ENCODE peak calls at places on chromosome 21, in six cellular contexts. One of them, this sample, is unnamed.

GRCh38 chr21:17925900-17926299 is 106.7 kb upstream of the C21orf91 start:
- DNase-seq in GM12865: peak
- DNase-seq in cardiac fibroblast: peak
- DNase-seq in HFF-Myc: no peak
- DNase-seq in Panc1: no peak
- DNase-seq in tibial nerve: no peak
- DNase-seq in this sample: peak

GRCh38 chr21:17903029-17903806 is 84.1 kb upstream of the C21orf91 start:
- DNase-seq in GM12865: peak
- DNase-seq in cardiac fibroblast: peak
- DNase-seq in HFF-Myc: no peak
- DNase-seq in Panc1: no peak
- DNase-seq in tibial nerve: no peak
- DNase-seq in this sample: peak

GRCh38 chr21:32055305-32055704 is 182.5 kb downstream of the HUNK start:
- DNase-seq in GM12865: no peak
- DNase-seq in cardiac fibroblast: no peak
- DNase-seq in HFF-Myc: peak
- DNase-seq in Panc1: no peak
- DNase-seq in tibial nerve: no peak
- DNase-seq in this sample: no peak

GRCh38 chr21:42419845-42420244 is 16.1 kb downstream of the UBASH3A start:
- DNase-seq in GM12865: no peak
- DNase-seq in cardiac fibroblast: no peak
- DNase-seq in HFF-Myc: no peak
- DNase-seq in Panc1: no peak
- DNase-seq in tibial nerve: no peak
- DNase-seq in this sample: no peak

GRCh38 chr21:31713973-31714740 is 17.8 kb downstream of the SCAF4 start:
- DNase-seq in GM12865: peak
- DNase-seq in cardiac fibroblast: peak
- DNase-seq in HFF-Myc: no peak
- DNase-seq in Panc1: no peak
- DNase-seq in tibial nerve: no peak
- DNase-seq in this sample: peak

GRCh38 chr21:33096426-33096825 is 26.5 kb downstream of the OLIG1 start:
- DNase-seq in GM12865: no peak
- DNase-seq in cardiac fibroblast: no peak
- DNase-seq in HFF-Myc: no peak
- DNase-seq in Panc1: no peak
- DNase-seq in tibial nerve: no peak
- DNase-seq in this sample: no peak

GRCh38 chr21:33380483-33380998 is 22.7 kb upstream of the IFNGR2 start:
- DNase-seq in GM12865: peak
- DNase-seq in cardiac fibroblast: peak
- DNase-seq in HFF-Myc: peak
- DNase-seq in Panc1: peak
- DNase-seq in tibial nerve: peak
- DNase-seq in this sample: peak

GRCh38 chr21:40567511-40567910 is 279.4 kb downstream of the DSCAM start:
- DNase-seq in GM12865: no peak
- DNase-seq in cardiac fibroblast: no peak
- DNase-seq in HFF-Myc: no peak
- DNase-seq in Panc1: no peak
- DNase-seq in tibial nerve: no peak
- DNase-seq in this sample: no peak

GRCh38 chr21:36203603-36203889 is 46.9 kb downstream of the DOP1B start:
- DNase-seq in GM12865: peak
- DNase-seq in cardiac fibroblast: peak
- DNase-seq in HFF-Myc: peak
- DNase-seq in Panc1: no peak
- DNase-seq in tibial nerve: no peak
- DNase-seq in this sample: peak

GRCh38 chr21:42509239-42509638 is 4.4 kb upstream of the SLC37A1 start:
- DNase-seq in GM12865: no peak
- DNase-seq in cardiac fibroblast: no peak
- DNase-seq in HFF-Myc: no peak
- DNase-seq in Panc1: no peak
- DNase-seq in tibial nerve: no peak
- DNase-seq in this sample: no peak

GRCh38 chr21:28773036-28773435 is 219.6 kb downstream of the LTN1 start:
- DNase-seq in GM12865: no peak
- DNase-seq in cardiac fibroblast: peak
- DNase-seq in HFF-Myc: no peak
- DNase-seq in Panc1: no peak
- DNase-seq in tibial nerve: no peak
- DNase-seq in this sample: no peak

GRCh38 chr21:28768753-28769152 is 223.9 kb downstream of the LTN1 start:
- DNase-seq in GM12865: no peak
- DNase-seq in cardiac fibroblast: no peak
- DNase-seq in HFF-Myc: no peak
- DNase-seq in Panc1: no peak
- DNase-seq in tibial nerve: no peak
- DNase-seq in this sample: no peak

GRCh38 chr21:28769683-28770082 is 223.0 kb downstream of the LTN1 start:
- DNase-seq in GM12865: no peak
- DNase-seq in cardiac fibroblast: peak
- DNase-seq in HFF-Myc: no peak
- DNase-seq in Panc1: no peak
- DNase-seq in tibial nerve: no peak
- DNase-seq in this sample: peak

GRCh38 chr21:28771790-28772501 is 220.7 kb downstream of the LTN1 start:
- DNase-seq in GM12865: no peak
- DNase-seq in cardiac fibroblast: peak
- DNase-seq in HFF-Myc: peak
- DNase-seq in Panc1: no peak
- DNase-seq in tibial nerve: no peak
- DNase-seq in this sample: peak

DNA sequence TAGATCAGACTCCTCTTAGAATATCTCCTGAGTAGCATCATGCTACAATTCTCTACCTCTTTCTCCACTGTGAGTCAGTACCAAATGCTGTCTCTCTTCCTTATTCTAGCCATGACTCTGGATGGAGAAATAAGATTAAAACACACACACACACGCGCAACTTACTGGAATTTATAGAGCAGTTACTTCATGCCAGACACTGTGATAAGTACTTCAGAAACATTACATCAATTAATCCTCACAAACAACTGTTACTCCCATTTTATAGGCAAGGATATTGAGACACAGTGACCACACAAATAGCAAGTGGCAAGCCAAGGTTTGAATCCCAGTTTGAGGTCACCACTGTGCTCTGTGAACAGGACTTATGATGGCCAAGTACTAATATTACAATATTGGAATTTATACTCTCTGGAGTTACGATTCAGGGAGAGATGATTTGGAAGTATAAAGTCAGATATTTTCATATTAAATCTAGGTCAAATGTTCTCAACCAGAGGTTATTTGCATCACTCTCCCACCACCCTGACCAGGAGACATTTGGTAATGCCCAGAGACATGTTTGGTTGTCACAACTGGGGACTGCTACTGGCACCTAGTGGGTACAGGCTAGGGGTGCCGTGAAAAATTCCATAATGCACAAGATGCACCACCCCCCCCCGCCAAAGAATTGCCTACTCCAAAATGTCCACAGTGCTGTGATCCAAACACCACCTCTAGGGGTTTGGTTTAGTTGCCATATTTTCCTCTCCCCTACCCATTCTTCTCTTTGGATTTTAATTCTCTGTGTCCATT is 221.6 kb downstream of the LTN1 start:
- DNase-seq in GM12865: no peak
- DNase-seq in cardiac fibroblast: peak
- DNase-seq in HFF-Myc: no peak
- DNase-seq in Panc1: no peak
- DNase-seq in tibial nerve: no peak
- DNase-seq in this sample: peak
- TF ChIP-seq CTCF in GM12865: no peak
- TF ChIP-seq CTCF in cardiac fibroblast: no peak
- TF ChIP-seq CTCF in HFF-Myc: no peak
- TF ChIP-seq CTCF in Panc1: no peak
- TF ChIP-seq CTCF in tibial nerve: no peak
- TF ChIP-seq CTCF in this sample: no peak

GRCh38 chr21:29181799-29182470 is 51.5 kb downstream of the MAP3K7CL start:
- DNase-seq in GM12865: peak
- DNase-seq in cardiac fibroblast: peak
- DNase-seq in HFF-Myc: peak
- DNase-seq in Panc1: no peak
- DNase-seq in tibial nerve: no peak
- DNase-seq in this sample: peak
- H3K4me3 ChIP-seq in GM12865: peak
- H3K4me3 ChIP-seq in cardiac fibroblast: peak
- H3K4me3 ChIP-seq in HFF-Myc: peak
- H3K4me3 ChIP-seq in Panc1: peak
- H3K4me3 ChIP-seq in tibial nerve: peak
- H3K4me3 ChIP-seq in this sample: peak

DNA sequence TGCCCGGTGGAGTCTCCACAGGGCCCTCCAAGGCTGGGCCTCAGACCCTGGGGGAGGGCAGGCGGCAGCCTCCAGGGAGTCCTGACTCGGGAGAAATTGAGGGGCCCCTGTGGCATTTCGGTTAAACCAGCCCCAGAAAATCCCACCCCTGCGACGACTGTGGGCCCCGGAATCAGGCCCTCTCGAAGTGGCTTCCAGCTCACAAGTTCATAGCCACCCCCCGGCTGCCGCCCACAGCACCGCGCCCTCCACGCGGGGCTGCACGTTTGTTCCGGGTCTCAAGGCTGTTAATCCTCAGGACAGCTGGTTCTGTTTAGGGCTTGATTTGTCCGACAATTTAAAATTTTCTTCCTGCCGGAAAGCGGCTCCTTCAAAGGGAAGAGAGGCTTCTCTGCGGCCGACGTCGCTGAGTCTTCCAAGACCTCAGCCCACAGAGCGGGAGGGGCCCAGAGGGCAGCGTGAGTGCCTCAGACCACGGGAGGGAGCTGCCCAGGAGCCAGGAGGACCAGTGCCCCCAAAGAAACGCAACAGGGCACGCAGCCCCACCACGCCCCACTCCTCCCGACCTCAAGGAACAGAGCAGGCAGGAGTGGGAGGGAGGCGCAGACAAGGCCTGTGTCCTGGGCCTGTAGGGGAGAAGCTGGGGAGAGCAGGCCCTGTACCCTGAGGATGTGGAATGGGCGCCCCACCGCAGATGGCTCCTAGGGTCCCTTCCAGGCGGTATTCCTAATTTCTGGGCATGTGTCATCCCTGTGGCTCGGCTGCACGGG is 14.5 kb upstream of the COL6A2 start:
- DNase-seq in GM12865: no peak
- DNase-seq in cardiac fibroblast: no peak
- DNase-seq in HFF-Myc: no peak
- DNase-seq in Panc1: no peak
- DNase-seq in tibial nerve: no peak
- DNase-seq in this sample: no peak
- TF ChIP-seq CTCF in GM12865: no peak
- TF ChIP-seq CTCF in cardiac fibroblast: no peak
- TF ChIP-seq CTCF in HFF-Myc: no peak
- TF ChIP-seq CTCF in Panc1: no peak
- TF ChIP-seq CTCF in tibial nerve: no peak
- TF ChIP-seq CTCF in this sample: no peak

GRCh38 chr21:44684077-44684476 is 2.1 kb upstream of the KRTAP12-1 start:
- DNase-seq in GM12865: no peak
- DNase-seq in cardiac fibroblast: no peak
- DNase-seq in HFF-Myc: no peak
- DNase-seq in Panc1: no peak
- DNase-seq in tibial nerve: no peak
- DNase-seq in this sample: no peak
- H3K4me3 ChIP-seq in GM12865: no peak
- H3K4me3 ChIP-seq in cardiac fibroblast: no peak
- H3K4me3 ChIP-seq in HFF-Myc: no peak
- H3K4me3 ChIP-seq in Panc1: no peak
- H3K4me3 ChIP-seq in tibial nerve: no peak
- H3K4me3 ChIP-seq in this sample: no peak

DNA sequence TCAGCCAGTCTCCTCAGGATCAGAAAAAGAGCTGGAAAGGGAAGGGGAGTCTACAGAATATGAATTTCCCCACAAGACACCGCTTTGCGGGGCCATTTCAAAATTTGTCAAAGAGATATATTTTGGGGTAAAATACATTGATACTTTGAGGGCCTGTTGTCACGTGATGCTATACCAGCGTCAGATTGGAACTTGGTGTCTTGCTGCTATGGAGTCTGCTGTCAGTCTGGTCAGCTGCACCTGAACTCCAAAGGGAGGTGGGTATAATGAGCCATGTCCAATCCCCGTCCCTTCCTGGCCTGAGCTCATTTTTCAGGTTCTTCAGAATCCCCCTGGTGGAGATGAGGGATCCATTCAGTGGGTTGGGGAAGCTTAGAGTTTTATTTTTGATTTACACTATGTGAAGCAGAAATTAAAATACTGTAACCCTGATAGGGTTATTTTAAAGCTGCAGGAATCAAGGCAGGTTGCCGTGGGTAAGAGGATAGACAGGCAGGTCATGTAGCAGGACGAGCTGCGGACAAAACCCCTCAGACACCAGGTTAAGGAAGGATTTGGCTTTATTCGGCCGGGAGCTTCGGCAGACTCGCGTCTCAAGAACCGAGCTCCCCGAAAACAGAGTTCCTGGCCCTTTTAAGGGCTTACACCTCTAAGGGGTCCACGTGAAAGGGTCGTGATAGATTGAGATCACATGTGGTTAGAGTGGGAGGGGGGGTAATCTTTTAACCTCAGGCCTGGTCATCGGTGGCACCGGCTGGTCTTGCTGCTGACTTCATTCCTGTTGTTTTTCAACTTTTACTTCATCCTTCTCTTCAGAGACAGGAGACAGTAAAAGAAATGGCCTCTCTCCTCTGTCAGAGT is 2.2 kb upstream of the POFUT2 start:
- DNase-seq in GM12865: no peak
- DNase-seq in cardiac fibroblast: peak
- DNase-seq in HFF-Myc: no peak
- DNase-seq in Panc1: no peak
- DNase-seq in tibial nerve: no peak
- DNase-seq in this sample: peak
- TF ChIP-seq CTCF in GM12865: no peak
- TF ChIP-seq CTCF in cardiac fibroblast: peak
- TF ChIP-seq CTCF in HFF-Myc: peak
- TF ChIP-seq CTCF in Panc1: no peak
- TF ChIP-seq CTCF in tibial nerve: no peak
- TF ChIP-seq CTCF in this sample: peak